ENCODE peak calls at places on chromosomes 12 and 14, in eight cellular contexts. Q is HS-5; N is NCI-H345; T is NCI-H1092; C is esophagus squamous epithelium; U is uterus; B is A172; Y is activated T-helper 1 cell treated with anti-CD3 and anti-CD28 coated beads, Interleukin-12 subunit alpha, Interleukin-12 subunit beta, Interleukin-2, Interleukin-4 antibody, amounts not matched to agents 30 ng/mL and 10 ng/mL and 1 ng/mL, durations not matched to agents 14 hours and 24 hours and 36 hours. W is an unnamed sample.

GRCh38 chr14:103679351-103679750 is 35.9 kb downstream of the XRCC3 start:
- DNase-seq in Q (no peak), N (no peak), T (no peak), C (no peak), U (no peak), B (peak; percentile 11), Y (no peak), W (peak; percentile 43)

GRCh38 chr14:22870811-22871199 is 735 bp upstream of the LRP10 start:
- DNase-seq in Q (no peak), N (no peak), T (no peak), C (no peak), U (no peak), B (no peak), Y (no peak), W (no peak)

GRCh38 chr12:81187686-81188085 is 109.8 kb downstream of the ACSS3 start:
- DNase-seq in Q (no peak), N (no peak), T (no peak), C (no peak), U (no peak), B (no peak), Y (no peak), W (no peak)

GRCh38 chr12:46783881-46784280 is 41.9 kb downstream of the SLC38A4 start:
- DNase-seq in Q (no peak), N (no peak), T (no peak), C (no peak), U (no peak), B (no peak), Y (no peak), W (no peak)

GRCh38 chr12:83826112-83826511 is 1086.5 kb downstream of the SLC6A15 start:
- DNase-seq in Q (no peak), N (no peak), T (no peak), C (no peak), U (no peak), B (peak; percentile 7), Y (peak; percentile 9), W (no peak)

GRCh38 chr12:109999983-110000505 is 814 bp downstream of the ANKRD13A start:
- DNase-seq in Q (no peak), N (no peak), T (no peak), C (no peak), U (no peak), B (no peak), Y (no peak), W (peak; percentile 13)

GRCh38 chr12:509494-509893 is 49.8 kb downstream of the B4GALNT3 start:
- DNase-seq in Q (no peak), N (peak; percentile 26), T (no peak), C (no peak), U (no peak), B (peak; percentile 61), Y (no peak), W (no peak)

GRCh38 chr12:110379201-110379600 is 24.3 kb downstream of the ANAPC7 start:
- DNase-seq in Q (no peak), N (no peak), T (no peak), C (no peak), U (no peak), B (no peak), Y (no peak), W (no peak)

GRCh38 chr12:644293-644639 is 19.0 kb downstream of the NINJ2 start:
- DNase-seq in Q (no peak), N (no peak), T (no peak), C (no peak), U (no peak), B (no peak), Y (no peak), W (no peak)

GRCh38 chr12:29066061-29066588 is 83.0 kb upstream of the FAR2 start:
- DNase-seq in Q (no peak), N (no peak), T (no peak), C (no peak), U (no peak), B (peak; percentile 27), Y (no peak), W (no peak)

GRCh38 chr12:51862947-51863346 is 14.4 kb upstream of the FIGNL2 start:
- DNase-seq in Q (no peak), N (no peak), T (no peak), C (no peak), U (no peak), B (no peak), Y (no peak), W (no peak)

GRCh38 chr12:98808243-98808895 is 163.3 kb downstream of the APAF1 start:
- DNase-seq in Q (no peak), N (no peak), T (no peak), C (no peak), U (no peak), B (no peak), Y (no peak), W (no peak)

GRCh38 chr14:54692261-54692861 is 125.4 kb downstream of the SAMD4A start:
- DNase-seq in Q (no peak), N (no peak), T (no peak), C (no peak), U (no peak), B (no peak), Y (no peak), W (no peak)

GRCh38 chr14:93019970-93020369 is 95.8 kb downstream of the ITPK1 start:
- DNase-seq in Q (no peak), N (no peak), T (no peak), C (no peak), U (no peak), B (no peak), Y (no peak), W (no peak)

GRCh38 chr14:24251880-24252288 is 9.5 kb upstream of the TINF2 start:
- DNase-seq in Q (no peak), N (no peak), T (no peak), C (no peak), U (no peak), B (peak; percentile 55), Y (no peak), W (no peak)